ENCODE peak calls at places on chromosomes 5 and 9, in nine cellular contexts. V, U, O, I, B, X, W, P and Q are unnamed samples.

GRCh38 chr9:81609782-81610738 is 79.3 kb downstream of the TLE1 start:
- DNase-seq in V (no peak), U (peak; percentile 59), O (no peak), I (no peak), B (peak; percentile 57), X (peak; percentile 57), W (no peak), P (no peak), Q (peak; percentile 63)

GRCh38 chr5:35237580-35238376 is 7.5 kb upstream of the PRLR start:
- DNase-seq in V (no peak), U (no peak), O (no peak), I (no peak), B (no peak), X (no peak), W (no peak), P (peak; percentile 92), Q (no peak)

GRCh38 chr9:22913026-22913425 is 466.4 kb downstream of the DMRTA1 start:
- DNase-seq in V (no peak), U (no peak), O (no peak), I (no peak), B (no peak), X (no peak), W (no peak), P (no peak), Q (no peak)

GRCh38 chr5:140181002-140181483 is 6.1 kb downstream of the CYSTM1 start:
- DNase-seq in V (no peak), U (no peak), O (no peak), I (no peak), B (no peak), X (no peak), W (no peak), P (peak; percentile 83), Q (no peak)

GRCh38 chr5:117889592-117889991 is 1098.8 kb downstream of the DTWD2 start:
- DNase-seq in V (no peak), U (no peak), O (no peak), I (no peak), B (peak; percentile 29), X (no peak), W (no peak), P (no peak), Q (no peak)

GRCh38 chr9:4417578-4418325 is 72.5 kb upstream of the SLC1A1 start:
- DNase-seq in V (no peak), U (no peak), O (no peak), I (no peak), B (no peak), X (no peak), W (no peak), P (no peak), Q (no peak)

GRCh38 chr9:76082062-76082461 is 191.6 kb downstream of the PCSK5 start:
- DNase-seq in V (no peak), U (no peak), O (no peak), I (no peak), B (no peak), X (no peak), W (no peak), P (no peak), Q (no peak)

GRCh38 chr5:84343171-84343570 is 41.5 kb downstream of the EDIL3 start:
- DNase-seq in V (no peak), U (no peak), O (no peak), I (no peak), B (no peak), X (no peak), W (no peak), P (no peak), Q (no peak)

DNA sequence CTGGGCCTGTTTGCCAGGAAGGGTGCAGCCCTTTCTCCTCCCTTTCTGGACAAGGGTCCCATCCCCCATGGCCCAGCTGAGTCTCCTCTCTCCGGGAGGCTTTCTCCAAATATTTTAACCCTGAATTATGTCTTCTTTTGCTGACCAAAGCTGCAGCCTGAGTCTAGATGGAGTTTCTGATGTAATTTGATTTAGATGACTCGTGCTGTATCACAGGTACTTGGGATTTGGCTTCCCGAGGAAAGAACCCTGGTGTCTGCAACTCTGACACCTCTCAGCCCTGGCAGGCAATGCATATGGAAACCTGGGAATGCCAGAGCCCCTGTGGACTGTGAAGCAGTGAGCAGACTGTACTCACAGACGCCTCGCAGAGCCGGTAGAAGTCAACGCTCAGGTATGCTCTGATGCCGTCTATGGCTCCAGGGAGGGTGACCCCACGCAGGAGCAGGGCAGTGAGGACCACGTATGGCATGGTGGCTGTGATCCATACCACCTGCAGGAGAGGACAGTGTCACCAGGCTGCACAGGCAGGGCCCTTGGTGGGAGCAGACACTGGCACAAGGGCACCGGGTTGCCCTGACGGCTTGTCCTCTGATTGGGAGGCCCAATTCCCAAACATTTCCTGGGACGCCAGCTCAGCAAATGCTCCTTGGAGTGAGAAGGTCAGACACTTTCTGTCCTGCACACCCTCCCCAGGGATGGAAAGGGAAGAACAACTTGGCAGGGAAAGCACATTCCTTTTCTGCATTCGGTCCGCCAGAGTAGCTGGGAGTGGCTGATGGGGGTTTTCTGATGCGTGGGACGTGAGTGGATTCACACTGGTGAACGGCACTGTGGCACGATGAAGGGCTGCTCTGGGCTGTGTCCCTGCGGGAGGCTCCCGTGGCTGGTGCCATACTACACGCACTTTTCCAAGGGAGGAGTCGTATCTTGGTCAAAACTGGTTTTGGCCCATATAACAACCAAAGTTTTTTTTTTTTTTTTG is 24.7 kb downstream of the SLC6A3 start:
- DNase-seq in V (no peak), U (peak; percentile 11), O (peak; percentile 29), I (peak; percentile 31), B (no peak), X (no peak), W (no peak), P (no peak), Q (no peak)
- H3K4me3 ChIP-seq in V (no peak overlapping the region), U (no peak overlapping the region), O (no peak overlapping the region), I (no peak overlapping the region), B (no peak overlapping the region), X (no peak overlapping the region), W (no peak overlapping the region), P (no peak overlapping the region), Q (no peak overlapping the region)

DNA sequence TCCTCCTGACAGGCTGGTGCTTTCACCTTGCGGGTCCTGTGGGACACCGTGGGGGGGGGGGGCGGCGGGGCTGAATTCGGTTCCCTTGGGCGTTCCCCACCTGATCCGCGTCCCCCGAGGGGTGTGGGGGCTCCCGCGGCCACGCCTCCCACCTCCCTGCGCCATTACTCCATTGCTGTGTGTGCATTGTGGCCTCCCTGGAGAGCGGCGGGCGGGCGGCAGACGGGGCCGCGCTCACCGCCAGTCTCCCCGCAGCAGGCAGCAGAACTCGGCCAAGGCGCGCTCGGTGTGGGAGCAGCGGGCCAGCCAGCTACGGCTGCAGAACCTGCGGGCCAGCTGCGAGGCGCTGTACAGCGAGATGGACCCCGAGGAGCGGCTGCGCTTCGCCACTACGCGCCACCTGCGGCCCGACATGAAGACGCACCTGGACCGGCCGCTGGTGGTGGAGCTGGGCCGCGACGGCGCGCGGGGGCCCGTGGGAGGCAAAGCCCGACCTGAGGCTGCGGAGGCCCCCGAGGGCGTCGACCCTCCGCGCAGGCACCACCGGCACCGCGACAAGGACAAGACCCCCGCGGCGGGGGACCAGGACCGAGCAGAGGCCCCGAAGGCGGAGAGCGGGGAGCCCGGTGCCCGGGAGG is 145.3 kb downstream of the CACNA1B start:
- DNase-seq in V (no peak), U (peak; percentile 34), O (no peak), I (no peak), B (no peak), X (no peak), W (no peak), P (no peak), Q (no peak)
- H3K4me3 ChIP-seq in V (peak overlapping the region; percentile 12), U (no peak overlapping the region), O (no peak overlapping the region), I (no peak overlapping the region), B (no peak overlapping the region), X (no peak overlapping the region), W (no peak overlapping the region), P (peak overlapping the region; percentile 29), Q (no peak overlapping the region)

DNA sequence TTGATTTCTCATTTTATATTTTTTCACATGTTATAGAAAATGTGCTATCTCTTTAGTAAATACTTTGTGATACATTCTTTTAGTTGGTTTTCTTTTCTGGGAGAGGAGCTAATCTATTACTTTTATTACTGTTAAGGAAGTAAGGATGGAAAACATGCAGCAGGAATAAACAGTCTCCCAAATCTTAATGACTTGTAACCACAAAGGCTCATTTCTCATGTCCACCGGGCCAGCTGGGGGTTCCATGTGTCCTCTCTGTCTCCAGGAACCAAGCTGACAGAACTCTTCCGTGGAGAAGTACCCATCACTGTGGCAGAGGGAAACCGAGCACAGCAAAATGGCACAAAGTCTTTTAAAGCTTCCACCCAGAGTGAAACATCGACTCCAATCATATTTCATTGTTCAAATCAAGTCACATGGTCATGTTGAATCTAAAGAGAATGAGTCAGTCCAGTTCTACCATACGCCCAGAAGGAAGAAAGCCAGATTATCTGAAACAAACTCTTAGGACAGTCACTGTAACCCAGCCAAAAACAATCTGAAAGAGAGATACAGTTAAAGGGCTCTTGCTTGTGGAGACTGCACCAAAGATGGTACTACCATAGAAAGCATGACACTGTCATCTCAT is 97.1 kb upstream of the CDH6 start:
- DNase-seq in V (no peak), U (no peak), O (no peak), I (peak; percentile 48), B (no peak), X (no peak), W (no peak), P (peak; percentile 2), Q (no peak)
- H3K4me3 ChIP-seq in V (no peak overlapping the region), U (no peak overlapping the region), O (no peak overlapping the region), I (no peak overlapping the region), B (no peak overlapping the region), X (no peak overlapping the region), W (no peak overlapping the region), P (no peak overlapping the region), Q (no peak overlapping the region)

GRCh38 chr5:17135050-17135449 is 82.4 kb upstream of the BASP1 start:
- DNase-seq in V (no peak), U (no peak), O (no peak), I (no peak), B (no peak), X (no peak), W (no peak), P (no peak), Q (no peak)

GRCh38 chr5:17127743-17128231 is 89.6 kb upstream of the BASP1 start:
- DNase-seq in V (no peak), U (no peak), O (no peak), I (peak; percentile 99), B (peak; percentile 65), X (no peak), W (no peak), P (no peak), Q (no peak)

GRCh38 chr5:17129093-17129492 is 88.3 kb upstream of the BASP1 start:
- DNase-seq in V (no peak), U (no peak), O (no peak), I (peak; percentile 46), B (no peak), X (no peak), W (no peak), P (no peak), Q (no peak)

DNA sequence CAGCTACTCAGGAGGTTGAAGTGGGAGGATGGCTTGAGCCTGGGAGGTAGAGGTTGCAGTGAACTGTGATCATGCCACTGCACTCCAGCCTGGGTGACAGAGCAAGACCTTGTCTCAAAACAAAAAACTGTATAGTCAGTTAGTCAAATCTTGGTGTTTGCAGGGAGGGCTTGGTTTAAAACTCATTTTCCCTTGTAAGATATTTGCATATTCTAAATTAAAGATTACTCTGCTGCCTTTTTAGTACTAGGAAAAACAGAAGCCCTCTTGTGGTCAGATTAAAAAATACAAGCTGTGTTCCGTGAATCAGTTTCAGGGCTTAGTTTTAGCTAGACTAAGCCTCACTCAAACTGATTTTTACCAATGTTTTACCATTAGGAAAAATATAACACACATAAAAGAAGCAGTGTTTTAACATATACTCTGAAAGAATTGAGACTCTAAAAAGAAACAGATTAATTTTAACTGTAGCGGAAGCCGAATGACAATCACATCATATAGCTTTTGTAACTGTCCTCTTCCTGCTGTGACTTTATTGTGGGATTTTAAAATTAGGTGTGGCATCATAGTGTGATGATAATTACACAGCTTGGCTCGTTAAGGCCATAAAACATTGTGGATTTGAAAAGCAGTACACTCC is 84.9 kb upstream of the BASP1 start:
- DNase-seq in V (no peak), U (no peak), O (no peak), I (peak; percentile 88), B (no peak), X (peak; percentile 18), W (no peak), P (peak; percentile 54), Q (peak; percentile 41)
- H3K4me3 ChIP-seq in V (no peak overlapping the region), U (no peak overlapping the region), O (no peak overlapping the region), I (no peak overlapping the region), B (no peak overlapping the region), X (no peak overlapping the region), W (no peak overlapping the region), P (no peak overlapping the region), Q (no peak overlapping the region)